ENCODE peak calls at places on chromosome 1, in five cellular contexts. V is lung, T is MM.1S, L is HCT116, F is endothelial cell of umbilical vein. J is an unnamed sample. For H3K4me1, the result is how much of the 10 kb centered on the place peaks cover.

GRCh38 chr1:206797534-206798383 is 25.5 kb upstream of the IL10 start:
- DNase-seq in V (no peak), T (no peak), F (no peak), L (no peak), J (no peak)

GRCh38 chr1:96808186-96808585 is 86.6 kb downstream of the PTBP2 start:
- DNase-seq in F (peak), L (no peak), V (no peak), T (no peak), J (no peak)

GRCh38 chr1:20710450-20711284 is 7.1 kb downstream of the KIF17 start:
- DNase-seq in F (no peak), V (no peak), L (no peak), T (no peak), J (no peak)

GRCh38 chr1:18463984-18464664 is 16.6 kb upstream of the KLHDC7A start:
- DNase-seq in T (no peak), V (no peak), L (no peak), F (no peak), J (no peak)

GRCh38 chr1:25614466-25615171 is 2.0 kb upstream of the MAN1C1 start:
- DNase-seq in V (no peak), T (no peak), L (no peak), F (no peak), J (no peak)

GRCh38 chr1:161266096-161266679 is 7.6 kb downstream of the PCP4L1 start:
- DNase-seq in V (no peak), F (no peak), T (no peak), L (no peak), J (no peak)

GRCh38 chr1:44029911-44030605 is 1.2 kb downstream of the SLC6A9 start:
- DNase-seq in T (peak), F (peak), L (peak), V (peak), J (peak)

GRCh38 chr1:221510793-221511503 is 230.9 kb downstream of the DUSP10 start:
- DNase-seq in T (no peak), V (no peak), L (no peak), F (no peak), J (no peak)

GRCh38 chr1:6378096-6378746 is 15.3 kb downstream of the ACOT7 start:
- DNase-seq in V (no peak), T (no peak), L (no peak), F (no peak), J (no peak)

GRCh38 chr1:32346532-32347157 is 10.6 kb upstream of the MARCKSL1 start:
- DNase-seq in V (no peak), L (no peak), T (no peak), F (no peak), J (no peak)

GRCh38 chr1:101174722-101175121 is 62.1 kb upstream of the S1PR1 start:
- DNase-seq in L (no peak), V (no peak), F (no peak), T (no peak), J (no peak)

GRCh38 chr1:6701437-6702153 is at the start of gene DNAJC11:
- DNase-seq in V (peak), T (peak), L (peak), F (peak), J (peak)

GRCh38 chr1:96253281-96254035 is 468.1 kb upstream of the PTBP2 start:
- DNase-seq in F (no peak), V (no peak), L (no peak), T (no peak), J (no peak)

GRCh38 chr1:208515123-208515522 is 270.9 kb upstream of the PLXNA2 start:
- DNase-seq in L (no peak), V (no peak), F (no peak), T (no peak), J (no peak)

GRCh38 chr1:89610457-89610991 is 22.4 kb upstream of the LRRC8C start:
- DNase-seq in V (no peak), F (no peak), L (no peak), T (no peak), J (no peak)

GRCh38 chr1:47901001-47901575 is 96.1 kb downstream of the TRABD2B start:
- DNase-seq in F (no peak), T (no peak), L (no peak), V (no peak), J (no peak)

GRCh38 chr1:151504759-151505158 is 6.4 kb upstream of the CGN start:
- DNase-seq in F (no peak), T (no peak), L (no peak), V (no peak), J (no peak)

GRCh38 chr1:40986929-40987328 is 7.4 kb downstream of the CTPS1 start:
- DNase-seq in V (no peak), L (no peak), T (no peak), F (peak), J (no peak)

GRCh38 chr1:101293461-101294045 is 56.7 kb downstream of the S1PR1 start:
- DNase-seq in F (no peak), L (no peak), V (no peak), T (no peak), J (no peak)

GRCh38 chr1:60146884-60147283 is 73.3 kb upstream of the C1orf87 start:
- DNase-seq in F (no peak), L (no peak), T (no peak), V (no peak), J (no peak)

GRCh38 chr1:44315521-44315920 is 39.5 kb downstream of the ERI3 start:
- DNase-seq in L (no peak), F (no peak), V (no peak), T (no peak), J (no peak)

GRCh38 chr1:211653907-211654553 is 21.4 kb downstream of the NEK2 start:
- DNase-seq in T (no peak), F (peak), V (no peak), L (no peak), J (no peak)

GRCh38 chr1:24155011-24155782 is 12.3 kb upstream of the IL22RA1 start:
- DNase-seq in F (no peak), T (no peak), L (peak), V (no peak), J (no peak)

GRCh38 chr1:95021085-95021484 is 51.7 kb downstream of the ALG14 start:
- DNase-seq in V (no peak), T (no peak), F (no peak), L (no peak), J (no peak)

GRCh38 chr1:95021794-95022193 is 51.0 kb downstream of the ALG14 start:
- DNase-seq in F (peak), L (no peak), T (no peak), V (no peak), J (no peak)

GRCh38 chr1:95013948-95014574 is 58.7 kb downstream of the ALG14 start:
- DNase-seq in T (no peak), F (peak), L (no peak), V (no peak), J (no peak)

GRCh38 chr1:95018602-95019369 is 54.0 kb downstream of the ALG14 start:
- DNase-seq in F (peak), L (no peak), V (no peak), T (no peak), J (no peak)

GRCh38 chr1:95017775-95018174 is 55.0 kb downstream of the ALG14 start:
- DNase-seq in L (no peak), F (no peak), T (no peak), V (no peak), J (no peak)
- TF ChIP-seq CTCF in L (no peak), F (no peak), T (no peak), V (no peak), J (no peak)

GRCh38 chr1:38000529-38001453 is 4.5 kb downstream of the FHL3 start:
- DNase-seq in L (no peak), T (no peak), F (peak), V (no peak), J (no peak)
- H3K4me3 ChIP-seq in L (peak), T (no peak), F (no peak), V (no peak), J (peak)

DNA sequence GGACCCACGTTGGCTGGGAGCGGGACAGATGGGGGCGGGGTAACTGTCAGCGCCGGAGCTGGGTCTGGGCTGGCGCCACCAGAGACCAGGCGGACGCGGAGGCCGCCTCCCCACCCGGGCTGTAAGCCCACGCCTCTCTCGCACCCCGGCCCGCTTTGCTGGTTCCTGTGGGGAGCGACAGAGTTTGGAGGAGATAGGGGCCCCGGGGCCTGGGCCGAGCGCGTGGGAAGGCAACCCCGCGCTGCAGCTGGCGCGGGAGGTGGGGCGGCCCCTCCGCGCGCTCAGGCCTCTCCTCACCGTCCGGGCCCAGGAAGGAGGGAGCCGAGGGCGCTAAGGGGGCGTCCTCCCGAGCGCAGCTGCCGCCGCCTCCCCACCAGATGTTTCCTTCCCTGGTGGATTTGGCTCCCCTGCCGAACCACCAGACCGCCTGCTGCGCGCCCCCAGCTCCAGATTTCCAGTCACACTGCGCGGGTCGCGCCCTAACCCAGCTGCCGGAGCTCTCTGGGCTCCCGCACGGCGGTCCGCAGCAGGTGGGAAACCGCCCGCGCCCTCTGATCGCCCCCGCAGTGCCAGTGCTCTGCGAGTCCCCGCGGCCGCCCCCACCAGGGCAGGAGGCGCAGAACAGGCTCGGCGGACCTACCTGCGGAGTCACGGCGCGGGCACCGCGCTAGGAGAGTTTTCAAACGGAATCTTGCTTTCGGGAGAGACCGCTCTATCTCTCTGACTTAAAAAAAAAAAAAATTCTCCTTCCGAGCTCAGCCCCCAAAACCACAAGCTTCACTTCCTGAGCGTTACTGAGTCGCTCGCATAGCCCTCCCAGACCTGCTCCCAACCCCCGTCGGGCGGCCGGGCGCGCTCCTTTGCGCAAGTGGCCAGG is 1.1 kb downstream of the GFI1 start:
- DNase-seq in V (peak), F (peak), L (peak), T (peak), J (no peak)
- H3K4me1 ChIP-seq in V (under half), F (half or more), L (under half), T (under half), J (under half)

GRCh38 chr1:115461526-115461925 is 123.5 kb upstream of the NGF start:
- DNase-seq in F (no peak), L (no peak), V (no peak), T (no peak), J (no peak)

GRCh38 chr1:115466433-115466832 is 128.4 kb upstream of the NGF start:
- DNase-seq in L (no peak), V (no peak), F (no peak), T (no peak), J (no peak)

GRCh38 chr1:115465802-115466363 is 127.8 kb upstream of the NGF start:
- DNase-seq in F (no peak), V (no peak), L (no peak), T (no peak), J (no peak)

GRCh38 chr1:115462677-115463076 is 124.6 kb upstream of the NGF start:
- DNase-seq in T (no peak), L (no peak), V (no peak), F (no peak), J (no peak)

GRCh38 chr1:115463347-115463746 is 125.3 kb upstream of the NGF start:
- DNase-seq in V (no peak), L (no peak), F (no peak), T (peak), J (no peak)
- TF ChIP-seq CTCF in V (no peak), L (peak), F (no peak), T (peak), J (no peak)

GRCh38 chr1:230196077-230196476 is 129.0 kb downstream of the GALNT2 start:
- DNase-seq in L (no peak), V (no peak), T (no peak), F (no peak), J (no peak)
- H3K4me3 ChIP-seq in L (no peak), V (no peak), T (no peak), F (no peak), J (no peak)

J was measured in thoracic aorta.